ENCODE peak calls at places on chromosome 5, in eight cellular contexts. E, L, A, Y, Q, N, I and U are unnamed samples.

GRCh38 chr5:82358454-82358853 is 80.3 kb upstream of the RPS23 start:
- DNase-seq in L (no peak), Y (no peak), Q (no peak), E (no peak), N (no peak), A (no peak), I (peak; percentile 90), U (no peak)

GRCh38 chr5:32277782-32278181 is 35.0 kb downstream of the MTMR12 start:
- DNase-seq in E (no peak), I (no peak), Y (no peak), N (no peak), Q (no peak), L (no peak), A (no peak), U (no peak)

GRCh38 chr5:91787718-91788117 is 404.6 kb upstream of the ARRDC3 start:
- DNase-seq in A (no peak), E (no peak), Q (no peak), N (no peak), L (no peak), I (peak; percentile 0), Y (peak; percentile 41), U (no peak)

GRCh38 chr5:142600611-142601360 is 85.1 kb downstream of the FGF1 start:
- DNase-seq in I (peak; percentile 83), A (peak; percentile 73), Q (no peak), Y (no peak), N (no peak), E (no peak), L (no peak), U (no peak)

GRCh38 chr5:22431406-22431805 is 421.7 kb downstream of the CDH12 start:
- DNase-seq in Y (peak; percentile 25), I (no peak), L (no peak), E (no peak), N (no peak), Q (no peak), A (no peak), U (no peak)

GRCh38 chr5:176934309-176934930 is 35.3 kb upstream of the HK3 start:
- DNase-seq in Q (no peak), N (no peak), Y (no peak), L (no peak), I (no peak), E (no peak), A (no peak), U (no peak)

GRCh38 chr5:9516591-9516990 is 29.3 kb downstream of the SEMA5A start:
- DNase-seq in I (no peak), N (no peak), L (no peak), Y (no peak), A (no peak), Q (no peak), E (no peak), U (no peak)

GRCh38 chr5:62653001-62653863 is 74.6 kb downstream of the LRRC70 start:
- DNase-seq in L (no peak), I (no peak), Y (no peak), A (no peak), Q (no peak), E (no peak), N (no peak), U (no peak)

GRCh38 chr5:154849791-154850201 is 607 bp downstream of the FAXDC2 start:
- DNase-seq in L (no peak), E (no peak), I (peak; percentile 73), Y (no peak), Q (no peak), N (no peak), A (no peak), U (no peak)

GRCh38 chr5:167050568-167051214 is 1240.8 kb upstream of the WWC1 start:
- DNase-seq in N (no peak), E (no peak), A (no peak), Q (no peak), I (peak; percentile 3), L (no peak), Y (peak; percentile 48), U (no peak)